ENCODE peak calls at places on chromosomes 2 and 18, in seven cellular contexts. M is NCI-H82, P is GM13976, C is RWPE1, F is A172, G is bronchial epithelial cell, N is M059J. Y is an unnamed sample.

GRCh38 chr18:22872894-22873537 is 60.1 kb upstream of the RBBP8 start:
- DNase-seq in M (no peak), P (peak), C (no peak), F (no peak), G (no peak), N (no peak), Y (no peak)

GRCh38 chr2:74206180-74206688 is 7.8 kb downstream of the MTHFD2 start:
- DNase-seq in M (peak), P (peak), C (no peak), F (peak), G (peak), N (peak), Y (peak)

GRCh38 chr2:74841663-74842062 is 7.7 kb downstream of the HK2 start:
- DNase-seq in M (no peak), P (no peak), C (no peak), F (no peak), G (no peak), N (no peak), Y (no peak)

GRCh38 chr2:182650704-182651103 is 65.4 kb upstream of the DNAJC10 start:
- DNase-seq in M (peak), P (no peak), C (peak), F (peak), G (peak), N (peak), Y (peak)

GRCh38 chr2:196535742-196536141 is 103.8 kb upstream of the CCDC150 start:
- DNase-seq in M (no peak), P (no peak), C (peak), F (no peak), G (no peak), N (peak), Y (no peak)

GRCh38 chr2:11342561-11343343 is 1.7 kb downstream of the ROCK2 start:
- DNase-seq in M (peak), P (no peak), C (peak), F (peak), G (peak), N (peak), Y (peak)

GRCh38 chr2:130806370-130806769 is 30.3 kb upstream of the ARHGEF4 start:
- DNase-seq in M (no peak), P (no peak), C (no peak), F (no peak), G (no peak), N (no peak), Y (peak)

GRCh38 chr2:197893403-197894177 is 89.2 kb downstream of the PLCL1 start:
- DNase-seq in M (no peak), P (no peak), C (no peak), F (no peak), G (no peak), N (no peak), Y (no peak)

GRCh38 chr2:27152102-27152795 is 3.4 kb downstream of the TCF23 start:
- DNase-seq in M (no peak), P (no peak), C (peak), F (no peak), G (no peak), N (no peak), Y (no peak)

GRCh38 chr18:26356045-26356785 is 130.0 kb downstream of the TAF4B start:
- DNase-seq in M (peak), P (peak), C (no peak), F (no peak), G (no peak), N (no peak), Y (no peak)

GRCh38 chr2:88809216-88809615 is 117.7 kb downstream of the RPIA start:
- DNase-seq in M (no peak), P (no peak), C (no peak), F (no peak), G (no peak), N (no peak), Y (no peak)

GRCh38 chr2:161160226-161161073 is at the start of gene TANK:
- DNase-seq in M (peak), P (peak), C (peak), F (peak), G (peak), N (peak), Y (peak)

GRCh38 chr2:54107903-54108615 is 7.4 kb upstream of the ACYP2 start:
- DNase-seq in M (peak), P (no peak), C (no peak), F (no peak), G (peak), N (no peak), Y (no peak)

GRCh38 chr2:54572262-54572635 is 116.1 kb downstream of the SPTBN1 start:
- DNase-seq in M (no peak), P (no peak), C (peak), F (peak), G (peak), N (peak), Y (peak)

GRCh38 chr2:239944706-239945551 is 80.2 kb downstream of the NDUFA10 start:
- DNase-seq in M (no peak), P (no peak), C (no peak), F (no peak), G (no peak), N (no peak), Y (peak)

GRCh38 chr2:128980475-128980874 is 661.8 kb upstream of the HS6ST1 start:
- DNase-seq in M (no peak), P (no peak), C (no peak), F (no peak), G (no peak), N (no peak), Y (no peak)

GRCh38 chr2:233048569-233049193 is 11.5 kb upstream of the INPP5D start:
- DNase-seq in M (no peak), P (no peak), C (no peak), F (no peak), G (no peak), N (no peak), Y (no peak)

GRCh38 chr2:235050992-235051351 is 99.2 kb downstream of the SH3BP4 start:
- DNase-seq in M (peak), P (no peak), C (peak), F (peak), G (peak), N (peak), Y (peak)

GRCh38 chr18:48640566-48641270 is 101.9 kb downstream of the CTIF start:
- DNase-seq in M (no peak), P (no peak), C (no peak), F (peak), G (peak), N (peak), Y (no peak)

GRCh38 chr18:24068945-24069693 is 54.6 kb downstream of the TTC39C start:
- DNase-seq in M (no peak), P (no peak), C (no peak), F (no peak), G (no peak), N (no peak), Y (no peak)

GRCh38 chr18:79242246-79242645 is 153.5 kb upstream of the NFATC1 start:
- DNase-seq in M (no peak), P (no peak), C (no peak), F (no peak), G (no peak), N (no peak), Y (no peak)

GRCh38 chr2:73266061-73266891 is 18.0 kb downstream of the FBXO41 start:
- DNase-seq in M (no peak), P (peak), C (no peak), F (no peak), G (no peak), N (no peak), Y (no peak)

GRCh38 chr18:35770360-35770759 is 188.8 kb downstream of the GALNT1 start:
- DNase-seq in M (no peak), P (no peak), C (no peak), F (no peak), G (peak), N (no peak), Y (peak)

GRCh38 chr18:457533-457932 is 43.0 kb downstream of the COLEC12 start:
- DNase-seq in M (no peak), P (no peak), C (no peak), F (no peak), G (no peak), N (no peak), Y (peak)

GRCh38 chr2:10371441-10372194 is 68.9 kb downstream of the HPCAL1 start:
- DNase-seq in M (no peak), P (no peak), C (no peak), F (no peak), G (no peak), N (no peak), Y (no peak)

GRCh38 chr2:234249006-234249405 is 198.5 kb downstream of the SPP2 start:
- DNase-seq in M (no peak), P (no peak), C (no peak), F (peak), G (peak), N (peak), Y (no peak)

GRCh38 chr2:234257859-234258561 is 207.5 kb downstream of the SPP2 start:
- DNase-seq in M (peak), P (no peak), C (peak), F (peak), G (peak), N (peak), Y (peak)

GRCh38 chr2:181457741-181458425 is 697 bp downstream of the ITGA4 start:
- DNase-seq in M (peak), P (peak), C (no peak), F (peak), G (peak), N (peak), Y (peak)

GRCh38 chr2:68387408-68388350 is 22.6 kb downstream of the PLEK start:
- DNase-seq in M (no peak), P (peak), C (no peak), F (peak), G (no peak), N (no peak), Y (peak)

GRCh38 chr2:158841839-158842238 is 46.7 kb downstream of the DAPL1 start:
- DNase-seq in M (no peak), P (no peak), C (no peak), F (no peak), G (no peak), N (no peak), Y (no peak)

GRCh38 chr2:31227711-31228125 is 6.2 kb upstream of the EHD3 start:
- DNase-seq in M (no peak), P (no peak), C (no peak), F (no peak), G (peak), N (peak), Y (no peak)

GRCh38 chr2:80153151-80153550 is 151.4 kb downstream of the LRRTM1 start:
- DNase-seq in M (peak), P (no peak), C (no peak), F (no peak), G (no peak), N (no peak), Y (no peak)

GRCh38 chr2:25251032-25251460 is 82.7 kb upstream of the POMC start:
- DNase-seq in M (peak), P (peak), C (no peak), F (no peak), G (peak), N (no peak), Y (peak)

Y was measured in NB4.